ENCODE peak calls at places on chromosomes 13 and 19, in ten cellular contexts. T is IMR-90, A is H1, P is adrenal gland, G is stomach, L is esophagus muscularis mucosa, E is gastrocnemius medialis, K is HCT116, X is tibial nerve, I is K562. V is an unnamed sample. For H3K4me1, the result is how much of the 10 kb centered on the place peaks cover.

GRCh38 chr19:39590265-39590664 is 12.1 kb upstream of the LGALS13 start:
- DNase-seq in T (peak), A (no peak), P (no peak), G (no peak), L (no peak), E (no peak), K (no peak), X (no peak), I (no peak), V (no peak)

GRCh38 chr13:73223372-73223781 is 164.6 kb downstream of the KLF5 start:
- DNase-seq in T (no peak), A (no peak), P (no peak), G (no peak), L (no peak), E (no peak), K (no peak), X (no peak), I (no peak), V (no peak)

GRCh38 chr19:16678498-16678897 is 17.6 kb downstream of the TMEM38A start:
- DNase-seq in T (no peak), A (no peak), P (no peak), G (no peak), L (no peak), E (no peak), K (no peak), X (no peak), I (no peak), V (no peak)

GRCh38 chr19:37078717-37079032 is 442 bp downstream of the ZNF420 start:
- DNase-seq in T (no peak), A (no peak), P (no peak), G (no peak), L (no peak), E (no peak), K (no peak), X (no peak), I (peak), V (no peak)

GRCh38 chr19:8305798-8306197 is 2.4 kb downstream of the CD320 start:
- DNase-seq in T (no peak), A (no peak), P (no peak), G (no peak), L (no peak), E (peak), K (no peak), X (peak), I (no peak), V (peak)

GRCh38 chr19:1082165-1082927 is 12.8 kb downstream of the POLR2E start:
- DNase-seq in T (no peak), A (peak), P (peak), G (peak), L (no peak), E (no peak), K (peak), X (no peak), I (peak), V (peak)

GRCh38 chr13:30486230-30487074 is 20.7 kb upstream of the HMGB1 start:
- DNase-seq in T (no peak), A (no peak), P (no peak), G (peak), L (no peak), E (no peak), K (no peak), X (no peak), I (no peak), V (peak)

GRCh38 chr13:26979334-26979733 is 192.3 kb downstream of the USP12 start:
- DNase-seq in T (no peak), A (no peak), P (no peak), G (no peak), L (no peak), E (no peak), K (no peak), X (no peak), I (no peak), V (no peak)

GRCh38 chr19:33301011-33301899 is 1.1 kb downstream of the CEBPA start:
- DNase-seq in T (no peak), A (no peak), P (no peak), G (peak), L (no peak), E (peak), K (no peak), X (no peak), I (no peak), V (peak)

GRCh38 chr19:28213476-28214082 is 999.4 kb downstream of the UQCRFS1 start:
- DNase-seq in T (no peak), A (no peak), P (peak), G (no peak), L (no peak), E (no peak), K (no peak), X (no peak), I (peak), V (no peak)

GRCh38 chr19:15652559-15653278 is 12.0 kb downstream of the CYP4F3 start:
- DNase-seq in T (no peak), A (no peak), P (no peak), G (no peak), L (no peak), E (no peak), K (no peak), X (no peak), I (no peak), V (no peak)

GRCh38 chr13:41060723-41061074 is 610 bp upstream of the WBP4 start:
- DNase-seq in T (no peak), A (peak), P (peak), G (peak), L (peak), E (peak), K (peak), X (peak), I (peak), V (peak)

GRCh38 chr13:59478908-59479307 is 684.8 kb downstream of the DIAPH3 start:
- DNase-seq in T (no peak), A (no peak), P (no peak), G (no peak), L (no peak), E (no peak), K (no peak), X (no peak), I (no peak), V (no peak)

GRCh38 chr19:35444735-35445134 is 3.3 kb upstream of the FFAR2 start:
- DNase-seq in T (no peak), A (no peak), P (no peak), G (no peak), L (no peak), E (no peak), K (no peak), X (no peak), I (no peak), V (no peak)
- H3K4me1 ChIP-seq in T (under half), A (under half), P (under half), G (under half), L (under half), E (under half), K (under half), X (under half), I (under half), V (under half)

GRCh38 chr19:48468806-48469055 is 438 bp upstream of the CYTH2 start:
- DNase-seq in T (no peak), A (no peak), P (no peak), G (no peak), L (no peak), E (peak), K (no peak), X (no peak), I (no peak), V (no peak)
- TF ChIP-seq POLR2A in T (no peak), A (no peak), P (no peak), G (no peak), L (no peak), E (no peak), K (no peak), X (no peak), I (no peak), V (no peak)

GRCh38 chr19:31348416-31349159 is 648 bp downstream of the TSHZ3 start:
- DNase-seq in T (no peak), A (no peak), P (no peak), G (no peak), L (no peak), E (no peak), K (no peak), X (no peak), I (no peak), V (no peak)
- H3K27ac ChIP-seq in T (peak), A (no peak), P (peak), G (peak), L (peak), E (peak), K (no peak), X (peak), I (no peak), V (peak)

DNA sequence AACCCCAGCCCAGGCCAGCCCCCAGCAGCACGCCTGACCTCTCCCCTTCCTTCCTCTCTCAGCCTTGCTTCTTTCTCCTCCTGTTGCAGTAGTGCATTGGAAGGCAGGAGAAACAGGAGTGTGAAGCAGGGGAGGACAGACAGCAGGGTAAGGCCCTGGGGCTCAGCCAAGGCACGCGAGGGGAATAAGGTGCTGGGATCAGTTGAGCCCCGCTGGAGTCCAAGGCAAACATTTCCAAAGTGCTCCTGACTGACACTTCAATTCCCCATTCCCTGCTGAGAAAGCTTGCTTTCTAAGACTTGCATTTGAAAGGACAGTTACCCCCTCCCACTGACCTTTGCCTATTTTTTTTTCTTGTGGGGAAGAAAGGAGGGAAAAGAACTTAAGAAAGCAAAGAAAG is 73.1 kb upstream of the OLFM4 start:
- DNase-seq in T (no peak), A (peak), P (no peak), G (no peak), L (no peak), E (no peak), K (no peak), X (no peak), I (no peak), V (no peak)
- H3K4me1 ChIP-seq in T (under half), A (under half), P (under half), G (under half), L (under half), E (under half), K (under half), X (under half), I (under half), V (under half)

GRCh38 chr19:45508931-45509691 is 1.8 kb downstream of the VASP start:
- DNase-seq in T (peak), A (no peak), P (peak), G (peak), L (peak), E (peak), K (no peak), X (no peak), I (peak), V (peak)
- TF ChIP-seq POLR2A in T (peak), A (no peak), P (no peak), G (no peak), L (peak), E (peak), K (no peak), X (no peak), I (peak), V (peak)

V was measured in transverse colon.